ENCODE peak calls at places on chromosome 3, in four cellular contexts. D, F, N and G are unnamed samples.

GRCh38 chr3:4750306-4751056 is 228.8 kb upstream of the BHLHE40 start:
- DNase-seq in D (no peak), F (peak; percentile 44), N (no peak), G (no peak)

GRCh38 chr3:113498221-113499005 is 16.5 kb downstream of the SPICE1 start:
- DNase-seq in D (no peak), F (no peak), N (no peak), G (peak; percentile 62)

GRCh38 chr3:155323063-155323666 is 29.7 kb upstream of the STRIT1 start:
- DNase-seq in D (peak; percentile 59), F (peak; percentile 80), N (no peak), G (peak; percentile 53)

GRCh38 chr3:78867409-78868372 is 900.1 kb downstream of the ROBO1 start:
- DNase-seq in D (no peak), F (no peak), N (no peak), G (no peak)

GRCh38 chr3:4849739-4850138 is 129.5 kb upstream of the BHLHE40 start:
- DNase-seq in D (no peak), F (no peak), N (no peak), G (no peak)

GRCh38 chr3:194489736-194490612 is 3.2 kb upstream of the ATP13A3 start:
- DNase-seq in D (no peak), F (no peak), N (no peak), G (no peak)

GRCh38 chr3:44939581-44940036 is 36.4 kb downstream of the ZDHHC3 start:
- DNase-seq in D (no peak), F (no peak), N (no peak), G (no peak)

GRCh38 chr3:18345015-18345367 is 80.1 kb downstream of the SATB1 start:
- DNase-seq in D (no peak), F (no peak), N (no peak), G (no peak)

GRCh38 chr3:87307805-87308204 is 31.4 kb upstream of the POU1F1 start:
- DNase-seq in D (no peak), F (no peak), N (no peak), G (no peak)

GRCh38 chr3:65485826-65486592 is 552.7 kb downstream of the MAGI1 start:
- DNase-seq in D (no peak), F (no peak), N (no peak), G (no peak)

GRCh38 chr3:109707642-109708041 is 370.3 kb upstream of the DPPA4 start:
- DNase-seq in D (no peak), F (no peak), N (no peak), G (no peak)

GRCh38 chr3:111715911-111716523 is 120.9 kb upstream of the ZBED2 start:
- DNase-seq in D (no peak), F (peak; percentile 13), N (peak; percentile 31), G (peak; percentile 65)

GRCh38 chr3:184505479-184505878 is 56.1 kb upstream of the EPHB3 start:
- DNase-seq in D (no peak), F (no peak), N (no peak), G (no peak)

GRCh38 chr3:72818092-72818721 is 30.0 kb downstream of the SHQ1 start:
- DNase-seq in D (peak; percentile 2), F (peak; percentile 34), N (no peak), G (peak; percentile 13)

GRCh38 chr3:46944191-46944590 is 32.4 kb downstream of the CCDC12 start:
- DNase-seq in D (no peak), F (no peak), N (no peak), G (peak; percentile 35)

GRCh38 chr3:168336276-168336675 is 240.6 kb upstream of the GOLIM4 start:
- DNase-seq in D (no peak), F (no peak), N (no peak), G (no peak)

GRCh38 chr3:44649709-44650108 is 1.2 kb downstream of the ZNF35 start:
- DNase-seq in D (no peak), F (no peak), N (no peak), G (no peak)

GRCh38 chr3:65448120-65448519 is 590.6 kb downstream of the MAGI1 start:
- DNase-seq in D (no peak), F (peak; percentile 7), N (no peak), G (no peak)

GRCh38 chr3:12560505-12561188 is 3.8 kb downstream of the MKRN2 start:
- DNase-seq in D (no peak), F (no peak), N (no peak), G (no peak)
- H3K27ac ChIP-seq in D (no peak overlapping the region), F (no peak overlapping the region), N (peak overlapping the region; percentile 99), G (no peak overlapping the region)

GRCh38 chr3:16548721-16549120 is 35.2 kb upstream of the RFTN1 start:
- DNase-seq in D (no peak), F (no peak), N (no peak), G (no peak)

GRCh38 chr3:16552757-16553156 is 39.3 kb upstream of the RFTN1 start:
- DNase-seq in D (no peak), F (no peak), N (no peak), G (no peak)

GRCh38 chr3:16551342-16551976 is 38.0 kb upstream of the RFTN1 start:
- DNase-seq in D (no peak), F (no peak), N (no peak), G (no peak)

GRCh38 chr3:16550305-16550675 is 36.8 kb upstream of the RFTN1 start:
- DNase-seq in D (no peak), F (no peak), N (no peak), G (no peak)

GRCh38 chr3:16550676-16551341 is 37.3 kb upstream of the RFTN1 start:
- DNase-seq in D (peak; percentile 71), F (peak; percentile 82), N (peak; percentile 32), G (peak; percentile 67)
- H3K27ac ChIP-seq in D (peak overlapping the region; percentile 77), F (no peak overlapping the region), N (no peak overlapping the region), G (peak overlapping the region; percentile 85)

DNA sequence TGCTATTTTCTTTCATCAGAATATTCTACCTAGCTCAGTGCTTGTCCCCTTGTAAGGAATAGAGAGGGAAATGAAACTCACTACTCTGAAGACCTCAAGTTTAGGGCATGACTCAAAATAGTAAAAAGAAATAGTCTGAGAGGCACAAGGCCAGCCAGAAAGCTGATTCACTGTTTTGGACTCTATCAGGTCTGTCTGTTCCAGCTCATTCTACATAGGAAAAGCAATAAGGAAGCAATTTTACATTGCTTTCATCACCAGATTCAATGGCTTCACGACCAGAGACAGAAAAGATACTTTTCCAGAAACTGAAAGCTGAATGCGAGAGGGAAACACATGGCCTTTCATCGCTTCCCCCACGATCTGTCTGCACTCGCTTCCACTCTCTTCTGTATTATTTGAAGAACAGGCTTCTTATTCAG is 276.0 kb downstream of the GBE1 start:
- DNase-seq in D (no peak), F (no peak), N (no peak), G (no peak)
- H3K27ac ChIP-seq in D (no peak overlapping the region), F (no peak overlapping the region), N (peak overlapping the region; percentile 0), G (no peak overlapping the region)

GRCh38 chr3:172173316-172174271 is 134.2 kb downstream of the FNDC3B start:
- DNase-seq in D (no peak), F (no peak), N (no peak), G (no peak)
- H3K27ac ChIP-seq in D (peak overlapping the region; percentile 48), F (peak overlapping the region; percentile 10), N (no peak overlapping the region), G (peak overlapping the region; percentile 78)